ENCODE peak calls at places on chromosomes 7 and 10, in six cellular contexts. K, U, Q, M, V and C are unnamed samples.

GRCh38 chr10:78657622-78658165 is 411.1 kb upstream of the ZMIZ1 start:
- DNase-seq in M (peak), U (peak), V (peak), K (no peak), Q (peak), C (peak)

GRCh38 chr10:127450644-127451043 is 98.5 kb upstream of the NPS start:
- DNase-seq in Q (no peak), K (no peak), M (no peak), U (no peak), V (no peak), C (no peak)

GRCh38 chr10:24475598-24475997 is 248.1 kb downstream of the ARHGAP21 start:
- DNase-seq in U (no peak), K (no peak), M (no peak), V (no peak), Q (no peak), C (no peak)

GRCh38 chr7:1531979-1532455 is 1.5 kb downstream of the MAFK start:
- DNase-seq in M (no peak), U (no peak), K (no peak), V (peak), Q (peak), C (no peak)

GRCh38 chr7:3436746-3437145 is 135.7 kb downstream of the SDK1 start:
- DNase-seq in U (no peak), Q (peak), M (no peak), K (no peak), V (no peak), C (no peak)

GRCh38 chr7:130270947-130271790 is 4.5 kb downstream of the CPA2 start:
- DNase-seq in U (no peak), Q (no peak), M (no peak), K (no peak), V (no peak), C (no peak)

GRCh38 chr7:48242846-48243245 is 71.6 kb downstream of the ABCA13 start:
- DNase-seq in K (no peak), U (no peak), V (no peak), M (no peak), Q (no peak), C (no peak)

GRCh38 chr10:121983828-121984227 is 5.1 kb upstream of the TACC2 start:
- DNase-seq in Q (no peak), M (no peak), V (no peak), K (no peak), U (no peak), C (no peak)

GRCh38 chr7:3722396-3722846 is 421.4 kb downstream of the SDK1 start:
- DNase-seq in Q (peak), M (no peak), K (peak), U (peak), V (peak), C (peak)

GRCh38 chr10:51886438-51887068 is 187.2 kb upstream of the CSTF2T start:
- DNase-seq in Q (no peak), V (no peak), M (no peak), K (no peak), U (no peak), C (no peak)

GRCh38 chr10:22643116-22643515 is 71.3 kb downstream of the PIP4K2A start:
- DNase-seq in K (no peak), M (no peak), U (no peak), V (no peak), Q (no peak), C (no peak)

GRCh38 chr7:104550362-104550761 is 222.0 kb downstream of the LHFPL3 start:
- DNase-seq in V (no peak), M (no peak), U (no peak), K (no peak), Q (no peak), C (no peak)

GRCh38 chr10:30207485-30208052 is 141.5 kb downstream of the MTPAP start:
- DNase-seq in M (no peak), V (no peak), U (no peak), K (no peak), Q (no peak), C (no peak)

GRCh38 chr7:128244861-128245260 is 3.8 kb downstream of the LEP start:
- DNase-seq in Q (no peak), U (no peak), V (no peak), M (no peak), K (no peak), C (no peak)

GRCh38 chr7:53446170-53446569 is 410.7 kb downstream of the POM121L12 start:
- DNase-seq in K (no peak), V (no peak), U (no peak), M (no peak), Q (no peak), C (no peak)

GRCh38 chr7:141014091-141014490 is 661 bp downstream of the MRPS33 start:
- DNase-seq in Q (no peak), M (no peak), K (no peak), V (no peak), U (no peak), C (no peak)

GRCh38 chr7:120742370-120742769 is 115.6 kb downstream of the TSPAN12 start:
- DNase-seq in U (no peak), K (no peak), V (no peak), Q (no peak), M (no peak), C (no peak)

GRCh38 chr10:93680414-93681047 is 21.9 kb downstream of the FRA10AC1 start:
- DNase-seq in V (no peak), K (no peak), M (no peak), Q (peak), U (no peak), C (no peak)

GRCh38 chr7:34928052-34928451 is 109.2 kb downstream of the DPY19L1 start:
- DNase-seq in V (peak), U (peak), M (peak), K (no peak), Q (peak), C (peak)

GRCh38 chr7:141014523-141015395 is at the start of gene MRPS33:
- DNase-seq in U (peak), M (peak), Q (peak), V (peak), K (peak), C (peak)

GRCh38 chr10:95214793-95215192 is 20.8 kb downstream of the ACSM6 start:
- DNase-seq in V (no peak), M (no peak), Q (peak), U (no peak), K (no peak), C (no peak)

GRCh38 chr10:86263907-86264306 is 102.7 kb downstream of the GRID1 start:
- DNase-seq in Q (no peak), K (no peak), U (no peak), V (peak), M (no peak), C (no peak)

GRCh38 chr10:99812177-99812576 is 29.7 kb downstream of the ABCC2 start:
- DNase-seq in Q (no peak), M (no peak), K (no peak), V (no peak), U (no peak), C (no peak)

GRCh38 chr10:103040424-103040823 is 122.3 kb downstream of the CNNM2 start:
- DNase-seq in K (no peak), U (no peak), Q (no peak), M (no peak), V (no peak), C (no peak)